ENCODE peak calls at places on chromosomes 7 and 10, in eight cellular contexts. V, L, G, B, A, S, X and U are unnamed samples.

GRCh38 chr7:7428806-7429205 is 106.9 kb downstream of the COL28A1 start:
- DNase-seq in V (no peak), L (no peak), G (no peak), B (peak), A (peak), S (no peak), X (peak), U (no peak)

GRCh38 chr7:35571596-35572240 is 123.2 kb downstream of the HERPUD2 start:
- DNase-seq in V (no peak), L (no peak), G (no peak), B (no peak), A (no peak), S (no peak), X (no peak), U (no peak)

GRCh38 chr7:23470290-23471089 is at the start of gene IGF2BP3:
- DNase-seq in V (no peak), L (no peak), G (no peak), B (peak), A (peak), S (peak), X (peak), U (no peak)

GRCh38 chr7:117606132-117606531 is 126.3 kb downstream of the CFTR start:
- DNase-seq in V (no peak), L (no peak), G (no peak), B (no peak), A (no peak), S (no peak), X (no peak), U (no peak)

GRCh38 chr7:77393261-77393660 is 22.9 kb downstream of the GSAP start:
- DNase-seq in V (no peak), L (peak), G (no peak), B (peak), A (peak), S (peak), X (no peak), U (no peak)

GRCh38 chr7:20075992-20076813 is 141.0 kb downstream of the MACC1 start:
- DNase-seq in V (no peak), L (no peak), G (no peak), B (no peak), A (no peak), S (no peak), X (no peak), U (no peak)

GRCh38 chr7:147136369-147136768 is 1019.8 kb downstream of the CNTNAP2 start:
- DNase-seq in V (no peak), L (no peak), G (no peak), B (no peak), A (no peak), S (no peak), X (no peak), U (no peak)

GRCh38 chr7:116399808-116400207 is 99.7 kb upstream of the CAV2 start:
- DNase-seq in V (no peak), L (no peak), G (no peak), B (peak), A (peak), S (no peak), X (peak), U (no peak)

GRCh38 chr10:92691591-92692084 is 1.9 kb downstream of the HHEX start:
- DNase-seq in V (peak), L (no peak), G (no peak), B (no peak), A (no peak), S (no peak), X (no peak), U (peak)

GRCh38 chr10:113754125-113754524 is 2.6 kb downstream of the PLEKHS1 start:
- DNase-seq in V (no peak), L (no peak), G (no peak), B (peak), A (no peak), S (no peak), X (no peak), U (no peak)

GRCh38 chr10:5563991-5564536 is 39.3 kb downstream of the CALML3 start:
- DNase-seq in V (no peak), L (peak), G (no peak), B (peak), A (no peak), S (no peak), X (no peak), U (no peak)

GRCh38 chr7:28958235-28958945 is at the start of gene TRIL:
- DNase-seq in V (peak), L (no peak), G (no peak), B (no peak), A (no peak), S (no peak), X (peak), U (peak)

GRCh38 chr7:156985101-156985967 is 25.1 kb downstream of the MNX1 start:
- DNase-seq in V (no peak), L (no peak), G (no peak), B (no peak), A (no peak), S (no peak), X (no peak), U (no peak)

GRCh38 chr10:71084061-71084817 is 128.1 kb upstream of the UNC5B start:
- DNase-seq in V (no peak), L (no peak), G (no peak), B (no peak), A (no peak), S (no peak), X (no peak), U (peak)

GRCh38 chr10:5894458-5894857 is 4.4 kb downstream of the FBH1 start:
- DNase-seq in V (no peak), L (no peak), G (no peak), B (no peak), A (no peak), S (no peak), X (no peak), U (no peak)

GRCh38 chr10:106931159-106931852 is 233.2 kb downstream of the SORCS1 start:
- DNase-seq in V (no peak), L (no peak), G (no peak), B (no peak), A (no peak), S (peak), X (no peak), U (no peak)

GRCh38 chr7:107972075-107972482 is 30.9 kb downstream of the LAMB1 start:
- DNase-seq in V (peak), L (no peak), G (no peak), B (no peak), A (no peak), S (no peak), X (peak), U (peak)

GRCh38 chr10:126062132-126063032 is 166.0 kb downstream of the FANK1 start:
- DNase-seq in V (peak), L (no peak), G (no peak), B (peak), A (peak), S (no peak), X (peak), U (peak)

GRCh38 chr7:85474234-85474633 is 287.4 kb upstream of the SEMA3D start:
- DNase-seq in V (no peak), L (no peak), G (no peak), B (peak), A (peak), S (no peak), X (no peak), U (no peak)

GRCh38 chr10:106360870-106361269 is 803.6 kb downstream of the SORCS1 start:
- DNase-seq in V (no peak), L (no peak), G (no peak), B (peak), A (peak), S (no peak), X (peak), U (no peak)

GRCh38 chr7:96596120-96596826 is 113.4 kb downstream of the SEM1 start:
- DNase-seq in V (no peak), L (no peak), G (no peak), B (peak), A (no peak), S (no peak), X (no peak), U (no peak)

GRCh38 chr7:51325937-51326336 is 9.3 kb upstream of the COBL start:
- DNase-seq in V (no peak), L (no peak), G (no peak), B (no peak), A (no peak), S (no peak), X (no peak), U (no peak)

GRCh38 chr7:38185938-38186337 is 7.9 kb downstream of the STARD3NL start:
- DNase-seq in V (no peak), L (no peak), G (no peak), B (no peak), A (no peak), S (no peak), X (no peak), U (no peak)

GRCh38 chr10:92387289-92387940 is 96.4 kb downstream of the MARCHF5 start:
- DNase-seq in V (no peak), L (no peak), G (no peak), B (peak), A (no peak), S (no peak), X (peak), U (no peak)

GRCh38 chr10:95278061-95278988 is 12.5 kb downstream of the PDLIM1 start:
- DNase-seq in V (peak), L (no peak), G (no peak), B (no peak), A (no peak), S (no peak), X (no peak), U (no peak)

GRCh38 chr10:73964743-73965142 is 33.2 kb upstream of the VCL start:
- DNase-seq in V (no peak), L (no peak), G (no peak), B (no peak), A (no peak), S (no peak), X (no peak), U (no peak)

GRCh38 chr7:1058821-1059199 is 14.5 kb downstream of the GPR146 start:
- DNase-seq in V (no peak), L (no peak), G (no peak), B (no peak), A (no peak), S (no peak), X (no peak), U (no peak)

GRCh38 chr10:27715505-27715904 is 30.1 kb downstream of the MKX start:
- DNase-seq in V (no peak), L (no peak), G (no peak), B (no peak), A (no peak), S (no peak), X (no peak), U (no peak)

GRCh38 chr7:30450983-30451497 is 27.5 kb downstream of the NOD1 start:
- DNase-seq in V (no peak), L (no peak), G (no peak), B (no peak), A (no peak), S (no peak), X (no peak), U (no peak)

GRCh38 chr10:93274419-93274818 is 200.7 kb downstream of the CYP26A1 start:
- DNase-seq in V (no peak), L (no peak), G (no peak), B (no peak), A (no peak), S (no peak), X (no peak), U (no peak)

GRCh38 chr10:74917481-74918077 is 91.2 kb downstream of the KAT6B start:
- DNase-seq in V (no peak), L (no peak), G (no peak), B (peak), A (peak), S (no peak), X (no peak), U (no peak)

GRCh38 chr10:6299234-6299633 is 96.5 kb downstream of the PFKFB3 start:
- DNase-seq in V (no peak), L (peak), G (no peak), B (peak), A (no peak), S (no peak), X (no peak), U (no peak)

GRCh38 chr7:94338921-94339371 is 55.7 kb upstream of the COL1A2 start:
- DNase-seq in V (no peak), L (no peak), G (no peak), B (peak), A (peak), S (no peak), X (peak), U (no peak)

GRCh38 chr10:71126432-71126831 is 85.9 kb upstream of the UNC5B start:
- DNase-seq in V (no peak), L (no peak), G (no peak), B (no peak), A (no peak), S (no peak), X (no peak), U (no peak)

GRCh38 chr7:12620371-12620770 is 49.9 kb downstream of the SCIN start:
- DNase-seq in V (no peak), L (no peak), G (no peak), B (no peak), A (no peak), S (no peak), X (no peak), U (no peak)

GRCh38 chr10:63713191-63714144 is 192.3 kb downstream of the REEP3 start:
- DNase-seq in V (peak), L (no peak), G (no peak), B (peak), A (no peak), S (no peak), X (no peak), U (no peak)